ENCODE peak calls at places on chromosomes 7 and 10, in five cellular contexts. W is CD8-positive, alpha-beta T cell; K is MM.1S; U is stomach; D is HL-60. O is an unnamed sample.

GRCh38 chr7:35975851-35976454 is 175.1 kb downstream of the SEPTIN7 start:
- DNase-seq in W (peak; percentile 27), K (peak; percentile 81), U (no peak), D (peak; percentile 80), O (peak; percentile 83)

GRCh38 chr10:122468923-122469781 is 7.8 kb downstream of the HTRA1 start:
- DNase-seq in W (no peak), K (no peak), U (no peak), D (no peak), O (peak; percentile 98)

GRCh38 chr7:112056409-112056808 is 149.8 kb downstream of the DOCK4 start:
- DNase-seq in W (no peak), K (peak; percentile 78), U (no peak), D (no peak), O (peak; percentile 78)

GRCh38 chr10:93879273-93879672 is 14.5 kb upstream of the SLC35G1 start:
- DNase-seq in W (no peak), K (no peak), U (no peak), D (no peak), O (no peak)

GRCh38 chr7:3063016-3063753 is 19.5 kb upstream of the CARD11 start:
- DNase-seq in W (peak; percentile 57), K (peak; percentile 36), U (no peak), D (no peak), O (no peak)

GRCh38 chr10:125084191-125085186 is 75.9 kb downstream of the CTBP2 start:
- DNase-seq in W (no peak), K (no peak), U (peak; percentile 89), D (no peak), O (peak; percentile 94)

GRCh38 chr10:35135861-35136260 is 9.2 kb downstream of the CREM start:
- DNase-seq in W (no peak), K (no peak), U (peak; percentile 35), D (peak; percentile 62), O (no peak)

GRCh38 chr7:84092207-84092606 is 102.4 kb downstream of the SEMA3A start:
- DNase-seq in W (no peak), K (no peak), U (no peak), D (no peak), O (peak; percentile 42)

GRCh38 chr7:40306596-40306995 is 171.8 kb downstream of the SUGCT start:
- DNase-seq in W (no peak), K (no peak), U (no peak), D (no peak), O (peak; percentile 63)

GRCh38 chr7:70525991-70526390 is 606.0 kb upstream of the GALNT17 start:
- DNase-seq in W (no peak), K (no peak), U (no peak), D (no peak), O (no peak)

GRCh38 chr10:107264742-107265141 is 100.2 kb upstream of the SORCS1 start:
- DNase-seq in W (no peak), K (no peak), U (no peak), D (no peak), O (no peak)

GRCh38 chr7:18508441-18509427 is 13.2 kb downstream of the HDAC9 start:
- DNase-seq in W (no peak), K (peak; percentile 59), U (no peak), D (no peak), O (peak; percentile 65)

GRCh38 chr10:75722609-75723008 is 291.2 kb downstream of the LRMDA start:
- DNase-seq in W (no peak), K (no peak), U (no peak), D (no peak), O (no peak)

GRCh38 chr10:13586676-13587355 is at the start of gene PRPF18:
- DNase-seq in W (peak; percentile 92), K (peak; percentile 95), U (peak; percentile 96), D (peak; percentile 84), O (peak; percentile 90)

GRCh38 chr7:5541087-5541992 is 117.7 kb upstream of the TNRC18 start:
- DNase-seq in W (no peak), K (no peak), U (no peak), D (no peak), O (no peak)

GRCh38 chr7:130363156-130363847 is 17.0 kb upstream of the CPA1 start:
- DNase-seq in W (no peak), K (no peak), U (no peak), D (no peak), O (peak; percentile 92)

GRCh38 chr7:85156661-85157213 is 30.1 kb downstream of the SEMA3D start:
- DNase-seq in W (no peak), K (no peak), U (no peak), D (no peak), O (no peak)

GRCh38 chr7:105003275-105003674 is 10.7 kb upstream of the KMT2E start:
- DNase-seq in W (no peak), K (no peak), U (no peak), D (no peak), O (peak; percentile 75)

GRCh38 chr7:71236488-71237179 is 104.7 kb downstream of the GALNT17 start:
- DNase-seq in W (no peak), K (no peak), U (no peak), D (no peak), O (no peak)

GRCh38 chr10:110507303-110507702 is 9.6 kb downstream of the DUSP5 start:
- DNase-seq in W (no peak), K (no peak), U (no peak), D (no peak), O (no peak)

GRCh38 chr10:98260350-98260749 is 7.6 kb downstream of the LOXL4 start:
- DNase-seq in W (no peak), K (no peak), U (no peak), D (no peak), O (no peak)

GRCh38 chr7:117323585-117323876 is 673 bp upstream of the WNT2 start:
- DNase-seq in W (no peak), K (no peak), U (no peak), D (no peak), O (no peak)

GRCh38 chr10:4127518-4128315 is 342.7 kb upstream of the KLF6 start:
- DNase-seq in W (no peak), K (no peak), U (peak; percentile 74), D (peak; percentile 43), O (peak; percentile 69)

GRCh38 chr10:128047991-128048826 is 78.0 kb downstream of the MKI67 start:
- DNase-seq in W (no peak), K (peak; percentile 48), U (no peak), D (peak; percentile 83), O (peak; percentile 53)

GRCh38 chr10:96838529-96838928 is 6.4 kb downstream of the LCOR start:
- DNase-seq in W (no peak), K (no peak), U (no peak), D (no peak), O (no peak)

GRCh38 chr7:127979113-127979727 is 52.0 kb downstream of the LRRC4 start:
- DNase-seq in W (no peak), K (no peak), U (no peak), D (no peak), O (no peak)

GRCh38 chr7:106660862-106661720 is at the start of gene CCDC71L:
- DNase-seq in W (peak; percentile 80), K (peak; percentile 98), U (peak; percentile 95), D (peak; percentile 93), O (peak; percentile 87)

GRCh38 chr7:16345979-16346958 is 75.1 kb downstream of the CRPPA start:
- DNase-seq in W (no peak), K (peak; percentile 61), U (no peak), D (no peak), O (peak; percentile 69)

GRCh38 chr7:36283711-36284130 is 105.9 kb upstream of the ANLN start:
- DNase-seq in W (no peak), K (no peak), U (peak; percentile 43), D (peak; percentile 99), O (no peak)

GRCh38 chr10:88958721-88959120 is 6.1 kb upstream of the ACTA2 start:
- DNase-seq in W (no peak), K (no peak), U (no peak), D (no peak), O (no peak)

GRCh38 chr10:88963318-88963717 is 10.7 kb upstream of the ACTA2 start:
- DNase-seq in W (no peak), K (no peak), U (no peak), D (no peak), O (no peak)

GRCh38 chr10:88961266-88961665 is 8.7 kb upstream of the ACTA2 start:
- DNase-seq in W (no peak), K (no peak), U (no peak), D (no peak), O (no peak)

GRCh38 chr10:88962336-88962735 is 9.8 kb upstream of the ACTA2 start:
- DNase-seq in W (no peak), K (peak; percentile 78), U (no peak), D (no peak), O (no peak)

DNA sequence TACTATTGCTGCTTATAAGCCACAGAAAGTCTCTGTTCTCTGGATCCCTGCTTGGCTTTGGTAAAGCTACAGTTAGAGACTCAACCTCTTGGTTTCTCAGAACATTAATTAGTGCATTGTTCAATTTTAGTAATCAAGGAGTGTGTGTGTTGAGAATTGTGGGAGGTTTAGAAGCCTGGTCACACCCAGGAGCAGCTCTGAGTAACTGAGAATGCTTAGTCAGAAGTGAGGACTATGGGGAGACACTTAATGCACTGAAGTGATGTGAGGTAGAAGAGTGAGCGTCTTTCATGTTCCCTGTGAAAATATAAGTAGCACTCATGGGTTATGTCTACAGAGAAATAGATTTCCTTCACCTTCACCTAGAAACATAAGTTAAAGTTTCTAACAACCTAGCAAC is 8.3 kb upstream of the ACTA2 start:
- DNase-seq in W (no peak), K (no peak), U (no peak), D (no peak), O (no peak)
- TF ChIP-seq CTCF in W (no peak), K (no peak), U (no peak), D (no peak), O (no peak)

GRCh38 chr10:132036887-132037675 is 28.7 kb upstream of the JAKMIP3 start:
- DNase-seq in W (no peak), K (no peak), U (no peak), D (no peak), O (no peak)

GRCh38 chr10:132033632-132034031 is 32.1 kb upstream of the JAKMIP3 start:
- DNase-seq in W (no peak), K (no peak), U (no peak), D (no peak), O (no peak)

GRCh38 chr10:132037676-132037975 is 28.1 kb upstream of the JAKMIP3 start:
- DNase-seq in W (no peak), K (no peak), U (no peak), D (no peak), O (no peak)

GRCh38 chr10:132035476-132035875 is 30.3 kb upstream of the JAKMIP3 start:
- DNase-seq in W (no peak), K (no peak), U (no peak), D (no peak), O (no peak)

GRCh38 chr10:132036153-132036886 is 29.4 kb upstream of the JAKMIP3 start:
- DNase-seq in W (no peak), K (no peak), U (no peak), D (peak; percentile 10), O (peak; percentile 11)
- H3K4me3 ChIP-seq in W (no peak overlapping the region), K (no peak overlapping the region), U (peak overlapping the region; percentile 44), D (no peak overlapping the region), O (peak overlapping the region; percentile 10)

GRCh38 chr10:48976208-48976607 is 36.6 kb upstream of the LRRC18 start:
- DNase-seq in W (no peak), K (peak; percentile 39), U (no peak), D (peak; percentile 2), O (peak; percentile 18)
- TF ChIP-seq CTCF in W (no peak), K (peak; percentile 48), U (no peak), D (no peak), O (peak; percentile 22)

DNA sequence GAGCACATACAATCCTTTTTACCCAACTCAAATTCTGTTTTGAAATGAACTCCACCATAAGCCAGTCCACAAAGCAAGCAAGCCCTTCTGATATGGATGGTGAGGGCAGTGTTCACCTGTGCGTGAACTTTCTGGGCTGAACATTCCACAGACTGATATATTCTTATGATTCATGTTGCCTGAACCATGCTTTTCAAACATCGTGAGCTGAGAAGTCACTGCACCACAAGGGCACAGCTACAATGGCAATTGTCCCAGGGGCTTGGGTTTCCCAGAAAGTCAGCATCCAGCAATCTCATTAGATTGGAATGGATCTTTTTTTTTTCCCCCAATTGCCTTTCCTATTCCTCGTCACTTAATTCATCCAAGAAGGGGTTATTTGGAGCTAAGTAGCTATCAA is 86.9 kb upstream of the ZNF438 start:
- DNase-seq in W (no peak), K (no peak), U (no peak), D (no peak), O (no peak)
- H3K4me3 ChIP-seq in W (no peak overlapping the region), K (no peak overlapping the region), U (no peak overlapping the region), D (no peak overlapping the region), O (no peak overlapping the region)

O was measured in fibroblast of villous mesenchyme.